ENCODE peak calls at places on chromosomes 5 and 9, in four cellular contexts. D is progenitor cell of endocrine pancreas, R is stomach, A is nephron progenitor cell. M is an unnamed sample.

GRCh38 chr9:33117306-33117705 is 40.8 kb upstream of the SMU1 start:
- DNase-seq in D (no peak), R (no peak), A (no peak), M (no peak)

GRCh38 chr5:68708842-68709170 is 385.0 kb upstream of the SLC30A5 start:
- DNase-seq in D (no peak), A (no peak), R (no peak), M (no peak)

GRCh38 chr9:101706261-101706798 is 32.1 kb downstream of the GRIN3A start:
- DNase-seq in R (no peak), A (no peak), D (no peak), M (peak)

GRCh38 chr9:131423171-131423581 is 29.3 kb downstream of the PRRC2B start:
- DNase-seq in A (peak), R (peak), D (no peak), M (peak)

GRCh38 chr5:78642701-78643100 is 5.9 kb downstream of the LHFPL2 start:
- DNase-seq in A (no peak), R (no peak), D (no peak), M (no peak)

GRCh38 chr5:135227064-135228022 is 171.7 kb downstream of the MACROH2A1 start:
- DNase-seq in D (no peak), R (no peak), A (no peak), M (no peak)

GRCh38 chr5:32504923-32505596 is 60.5 kb upstream of the ZFR start:
- DNase-seq in A (peak), R (no peak), D (no peak), M (peak)

GRCh38 chr5:176382721-176383120 is 5.7 kb downstream of the NOP16 start:
- DNase-seq in R (no peak), A (no peak), D (no peak), M (no peak)

GRCh38 chr5:52989781-52990530 is 804 bp downstream of the ITGA2 start:
- DNase-seq in A (peak), R (peak), D (peak), M (peak)

DNA sequence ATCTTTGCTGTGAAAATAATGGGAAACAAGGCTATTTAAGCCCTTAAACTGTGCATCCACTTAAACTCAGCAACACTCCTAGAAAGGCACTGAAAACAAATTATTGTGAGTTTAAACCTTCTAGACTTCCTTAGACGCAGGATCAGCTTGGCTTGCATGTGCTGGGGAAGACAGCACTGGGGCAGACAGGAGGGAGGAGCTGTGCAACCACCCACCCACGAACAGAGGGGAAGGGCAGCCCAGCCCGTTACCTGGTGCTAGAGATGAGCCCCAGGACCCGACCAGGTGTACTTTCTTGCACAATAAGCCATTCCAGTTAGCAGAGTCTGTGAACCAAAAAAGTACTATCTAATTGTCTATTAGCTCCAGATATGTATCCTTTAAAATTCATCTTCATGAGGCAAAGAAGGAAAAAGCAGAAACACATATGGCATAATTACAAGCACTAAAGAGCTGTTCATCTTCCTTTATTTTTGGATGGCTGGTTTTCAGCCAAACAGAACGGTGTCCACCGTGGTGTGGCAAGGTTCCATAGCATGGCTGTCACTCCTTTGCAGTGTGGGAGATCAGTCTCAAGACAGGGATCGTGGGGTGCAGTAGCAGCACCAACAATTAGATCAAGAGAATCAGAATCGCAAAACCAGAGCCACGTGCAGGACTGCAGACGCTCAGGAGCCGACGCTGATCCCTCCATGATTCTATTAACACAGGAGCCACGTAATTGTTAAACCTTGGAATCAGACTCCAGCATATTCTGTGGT is 79.6 kb downstream of the SEMA4D start:
- DNase-seq in A (no peak), D (no peak), R (no peak), M (no peak)
- TF ChIP-seq CTCF in A (no peak), D (no peak), R (no peak), M (no peak)

GRCh38 chr5:95178046-95178651 is 106.7 kb downstream of the MCTP1 start:
- DNase-seq in R (no peak), D (no peak), A (peak), M (peak)
- TF ChIP-seq CTCF in R (no peak), D (no peak), A (peak), M (peak)

GRCh38 chr5:54624671-54625583 is 107.4 kb downstream of the SNX18 start:
- DNase-seq in R (no peak), A (no peak), D (no peak), M (no peak)
- TF ChIP-seq CTCF in R (no peak), A (no peak), D (no peak), M (no peak)

DNA sequence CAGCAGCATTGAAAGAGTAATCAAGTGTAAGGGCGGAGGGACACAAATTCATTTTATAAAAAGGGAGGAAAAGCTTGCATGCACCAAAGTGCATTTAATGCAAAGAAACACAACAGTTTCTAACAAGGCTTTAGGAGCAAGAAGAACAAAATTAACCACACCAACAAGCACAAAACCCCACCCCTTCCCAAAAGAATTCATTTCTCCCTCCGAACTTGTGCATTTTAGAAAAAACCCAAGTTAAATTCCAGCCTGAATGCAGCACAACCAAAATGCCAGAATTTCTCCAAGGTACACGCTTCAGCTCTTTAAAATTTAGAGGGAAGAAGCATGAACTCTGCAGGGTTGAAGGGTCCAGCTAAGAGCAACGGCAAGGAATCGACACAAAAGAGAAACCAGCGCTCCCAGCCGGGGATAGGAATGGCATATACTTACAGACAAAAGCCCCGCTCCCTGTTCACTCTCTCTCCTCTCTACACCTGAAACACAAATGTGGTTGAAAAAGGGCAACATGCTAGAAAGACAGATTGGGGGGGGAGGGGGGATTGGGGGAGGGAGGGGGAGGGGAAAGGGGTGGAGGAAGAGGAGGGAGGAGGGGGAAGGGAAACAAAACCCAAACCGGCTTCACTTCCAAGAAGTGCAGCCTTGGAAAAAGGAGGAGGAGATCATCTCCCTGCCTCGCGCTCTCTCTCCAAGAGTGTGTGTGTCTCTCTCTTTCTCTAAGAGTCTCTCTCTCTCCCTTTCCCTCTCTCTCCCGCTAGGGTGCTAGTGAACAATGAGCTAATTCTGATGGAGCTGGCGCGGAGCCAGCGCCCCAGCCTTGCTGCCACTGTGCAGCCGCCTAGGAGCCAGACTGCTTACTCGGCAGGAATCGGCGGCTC is at the start of gene NREP:
- DNase-seq in D (peak), A (peak), R (peak), M (peak)
- TF ChIP-seq CTCF in D (peak), A (peak), R (peak), M (no peak)

DNA sequence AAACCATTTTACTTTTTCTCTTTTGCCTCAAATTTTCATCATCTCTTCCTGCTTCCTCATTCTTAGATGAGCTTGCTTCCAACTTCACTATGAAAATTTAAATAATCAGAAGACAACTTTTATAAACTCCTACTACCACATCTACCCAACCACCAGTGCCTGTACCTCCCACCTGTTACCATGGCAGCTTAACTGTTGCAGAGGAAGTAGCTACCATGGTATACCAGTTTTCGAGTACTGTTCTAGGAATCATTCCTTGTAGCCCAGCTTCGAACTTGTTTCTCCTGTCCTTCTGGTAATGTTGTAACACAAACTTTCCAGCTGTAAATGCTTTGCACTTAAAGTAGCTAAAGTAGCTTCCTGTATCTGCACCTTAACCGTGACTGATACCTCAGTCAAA is 266.8 kb upstream of the NREP start:
- DNase-seq in D (no peak), R (no peak), A (no peak), M (no peak)
- TF ChIP-seq CTCF in D (no peak), R (no peak), A (no peak), M (no peak)

DNA sequence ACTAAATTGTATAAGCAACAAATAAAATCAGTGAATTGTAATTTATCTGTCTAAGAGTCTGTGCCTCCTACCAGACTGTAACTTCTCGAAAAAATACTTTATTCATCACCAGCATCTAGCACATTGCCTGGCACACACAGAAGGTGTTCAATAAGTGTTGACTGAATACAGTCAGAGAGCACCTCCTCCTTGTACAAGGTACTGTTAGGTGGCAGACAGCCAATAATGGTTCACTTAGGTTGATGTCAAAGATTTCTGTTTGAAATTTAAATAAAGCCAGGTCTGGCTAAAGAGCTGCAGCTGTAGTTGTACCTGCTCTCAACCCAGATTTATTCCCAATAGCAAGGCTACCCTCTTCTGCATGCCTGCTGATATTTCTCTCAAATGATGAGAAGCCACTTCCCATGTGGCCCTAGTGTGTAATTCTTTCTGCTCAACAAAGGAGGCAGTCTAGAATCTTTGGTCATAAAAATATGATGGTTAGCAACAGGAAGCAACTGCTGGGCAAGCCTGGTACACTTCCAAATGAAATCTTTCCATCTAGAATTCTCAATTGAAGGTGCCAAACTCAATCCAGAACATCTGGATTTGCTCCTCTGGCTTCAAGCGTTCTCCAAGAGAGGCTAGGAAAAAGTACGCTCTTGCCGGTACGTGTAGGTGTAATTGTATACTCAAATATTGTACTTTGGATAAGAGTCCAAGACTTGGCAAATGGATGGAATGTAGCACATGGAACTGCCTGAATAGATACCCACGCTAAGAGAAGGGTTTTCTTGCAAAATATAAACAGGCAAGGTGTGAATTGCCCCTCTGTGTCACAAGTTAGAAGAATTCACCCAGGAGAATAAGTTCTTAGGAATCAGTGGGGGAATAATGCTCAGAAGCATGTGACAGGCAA is 95.6 kb downstream of the NR6A1 start:
- DNase-seq in R (no peak), D (no peak), A (no peak), M (no peak)
- TF ChIP-seq CTCF in R (no peak), D (no peak), A (no peak), M (peak)

M was measured in GM23338.